ENCODE peak calls at places on chromosomes 11 and 22, in eight cellular contexts. One of them, this sample, is unnamed.

GRCh38 chr11:68413591-68413999 is 47.0 kb upstream of the PPP6R3 start:
- DNase-seq in neural progenitor cell: no peak
- DNase-seq in WERI-Rb-1: no peak
- DNase-seq in adrenal gland: no peak
- DNase-seq in thoracic aorta: no peak
- DNase-seq in fibroblast of the aortic adventitia: no peak
- DNase-seq in GM20000: no peak
- DNase-seq in astrocyte: no peak
- DNase-seq in this sample: no peak

GRCh38 chr22:46057762-46058420 is 80.9 kb upstream of the WNT7B start:
- DNase-seq in thoracic aorta: no peak
- DNase-seq in astrocyte: peak
- DNase-seq in GM20000: peak
- DNase-seq in adrenal gland: peak
- DNase-seq in neural progenitor cell: no peak
- DNase-seq in WERI-Rb-1: no peak
- DNase-seq in fibroblast of the aortic adventitia: peak
- DNase-seq in this sample: peak

GRCh38 chr11:117570701-117571100 is 226.3 kb downstream of the DSCAML1 start:
- DNase-seq in adrenal gland: no peak
- DNase-seq in astrocyte: no peak
- DNase-seq in GM20000: no peak
- DNase-seq in WERI-Rb-1: no peak
- DNase-seq in neural progenitor cell: no peak
- DNase-seq in thoracic aorta: no peak
- DNase-seq in fibroblast of the aortic adventitia: no peak
- DNase-seq in this sample: no peak

GRCh38 chr11:45444796-45445195 is 158.7 kb upstream of the SYT13 start:
- DNase-seq in thoracic aorta: no peak
- DNase-seq in adrenal gland: no peak
- DNase-seq in astrocyte: no peak
- DNase-seq in neural progenitor cell: no peak
- DNase-seq in fibroblast of the aortic adventitia: no peak
- DNase-seq in GM20000: no peak
- DNase-seq in WERI-Rb-1: no peak
- DNase-seq in this sample: peak

GRCh38 chr11:122656073-122656630 is 630 bp downstream of the UBASH3B start:
- DNase-seq in WERI-Rb-1: peak
- DNase-seq in astrocyte: peak
- DNase-seq in neural progenitor cell: peak
- DNase-seq in adrenal gland: peak
- DNase-seq in thoracic aorta: no peak
- DNase-seq in fibroblast of the aortic adventitia: no peak
- DNase-seq in GM20000: peak
- DNase-seq in this sample: peak

GRCh38 chr22:40178417-40179409 is 988 bp downstream of the TNRC6B start:
- DNase-seq in adrenal gland: peak
- DNase-seq in GM20000: no peak
- DNase-seq in fibroblast of the aortic adventitia: peak
- DNase-seq in neural progenitor cell: peak
- DNase-seq in WERI-Rb-1: peak
- DNase-seq in thoracic aorta: no peak
- DNase-seq in astrocyte: peak
- DNase-seq in this sample: peak

GRCh38 chr11:33719587-33719986 is 16.6 kb downstream of the CD59 start:
- DNase-seq in astrocyte: no peak
- DNase-seq in fibroblast of the aortic adventitia: no peak
- DNase-seq in adrenal gland: no peak
- DNase-seq in GM20000: no peak
- DNase-seq in WERI-Rb-1: no peak
- DNase-seq in neural progenitor cell: no peak
- DNase-seq in thoracic aorta: no peak
- DNase-seq in this sample: no peak

GRCh38 chr11:129283141-129283540 is 91.0 kb upstream of the ARHGAP32 start:
- DNase-seq in WERI-Rb-1: no peak
- DNase-seq in thoracic aorta: no peak
- DNase-seq in GM20000: no peak
- DNase-seq in astrocyte: no peak
- DNase-seq in adrenal gland: no peak
- DNase-seq in fibroblast of the aortic adventitia: no peak
- DNase-seq in neural progenitor cell: no peak
- DNase-seq in this sample: no peak

GRCh38 chr11:83827940-83828554 is 541.9 kb upstream of the CCDC90B start:
- DNase-seq in fibroblast of the aortic adventitia: peak
- DNase-seq in neural progenitor cell: peak
- DNase-seq in thoracic aorta: no peak
- DNase-seq in astrocyte: peak
- DNase-seq in adrenal gland: no peak
- DNase-seq in GM20000: peak
- DNase-seq in WERI-Rb-1: peak
- DNase-seq in this sample: no peak

GRCh38 chr22:34395370-34395769 is 475.1 kb upstream of the LARGE1 start:
- DNase-seq in WERI-Rb-1: no peak
- DNase-seq in GM20000: no peak
- DNase-seq in adrenal gland: no peak
- DNase-seq in fibroblast of the aortic adventitia: no peak
- DNase-seq in thoracic aorta: no peak
- DNase-seq in astrocyte: no peak
- DNase-seq in neural progenitor cell: no peak
- DNase-seq in this sample: no peak

GRCh38 chr11:116936754-116937153 is 99.3 kb upstream of the APOA1 start:
- DNase-seq in thoracic aorta: no peak
- DNase-seq in fibroblast of the aortic adventitia: no peak
- DNase-seq in astrocyte: no peak
- DNase-seq in WERI-Rb-1: no peak
- DNase-seq in GM20000: no peak
- DNase-seq in neural progenitor cell: no peak
- DNase-seq in adrenal gland: no peak
- DNase-seq in this sample: no peak

GRCh38 chr11:67240575-67241389 is 25.5 kb upstream of the GRK2 start:
- DNase-seq in fibroblast of the aortic adventitia: peak
- DNase-seq in adrenal gland: peak
- DNase-seq in thoracic aorta: peak
- DNase-seq in GM20000: peak
- DNase-seq in neural progenitor cell: peak
- DNase-seq in WERI-Rb-1: peak
- DNase-seq in astrocyte: peak
- DNase-seq in this sample: peak

GRCh38 chr11:92300871-92301270 is 76.3 kb downstream of the FAT3 start:
- DNase-seq in GM20000: no peak
- DNase-seq in astrocyte: no peak
- DNase-seq in fibroblast of the aortic adventitia: no peak
- DNase-seq in WERI-Rb-1: no peak
- DNase-seq in thoracic aorta: no peak
- DNase-seq in adrenal gland: no peak
- DNase-seq in neural progenitor cell: no peak
- DNase-seq in this sample: no peak

GRCh38 chr11:32279672-32280071 is 155.7 kb downstream of the WT1 start:
- DNase-seq in thoracic aorta: no peak
- DNase-seq in WERI-Rb-1: peak
- DNase-seq in fibroblast of the aortic adventitia: no peak
- DNase-seq in adrenal gland: no peak
- DNase-seq in GM20000: no peak
- DNase-seq in neural progenitor cell: peak
- DNase-seq in astrocyte: no peak
- DNase-seq in this sample: no peak

GRCh38 chr22:45376703-45377102 is 36.7 kb downstream of the SMC1B start:
- DNase-seq in astrocyte: no peak
- DNase-seq in neural progenitor cell: no peak
- DNase-seq in WERI-Rb-1: no peak
- DNase-seq in adrenal gland: peak
- DNase-seq in GM20000: no peak
- DNase-seq in fibroblast of the aortic adventitia: peak
- DNase-seq in thoracic aorta: no peak
- DNase-seq in this sample: no peak

GRCh38 chr11:66546368-66546965 is at the start of gene ACTN3:
- DNase-seq in neural progenitor cell: peak
- DNase-seq in fibroblast of the aortic adventitia: peak
- DNase-seq in WERI-Rb-1: no peak
- DNase-seq in adrenal gland: peak
- DNase-seq in thoracic aorta: no peak
- DNase-seq in GM20000: peak
- DNase-seq in astrocyte: peak
- DNase-seq in this sample: peak

GRCh38 chr11:125223901-125224331 is 59.4 kb downstream of the PKNOX2 start:
- DNase-seq in astrocyte: no peak
- DNase-seq in thoracic aorta: no peak
- DNase-seq in neural progenitor cell: no peak
- DNase-seq in fibroblast of the aortic adventitia: no peak
- DNase-seq in GM20000: no peak
- DNase-seq in adrenal gland: no peak
- DNase-seq in WERI-Rb-1: no peak
- DNase-seq in this sample: no peak

GRCh38 chr11:77147668-77148321 is 19.7 kb downstream of the MYO7A start:
- DNase-seq in fibroblast of the aortic adventitia: no peak
- DNase-seq in adrenal gland: no peak
- DNase-seq in astrocyte: no peak
- DNase-seq in thoracic aorta: no peak
- DNase-seq in GM20000: peak
- DNase-seq in WERI-Rb-1: peak
- DNase-seq in neural progenitor cell: peak
- DNase-seq in this sample: peak

GRCh38 chr11:75468534-75469340 is 35.7 kb upstream of the KLHL35 start:
- DNase-seq in thoracic aorta: peak
- DNase-seq in neural progenitor cell: no peak
- DNase-seq in fibroblast of the aortic adventitia: peak
- DNase-seq in GM20000: no peak
- DNase-seq in astrocyte: peak
- DNase-seq in adrenal gland: peak
- DNase-seq in WERI-Rb-1: peak
- DNase-seq in this sample: no peak

GRCh38 chr11:76615950-76616349 is 54.6 kb downstream of the LRRC32 start:
- DNase-seq in adrenal gland: peak
- DNase-seq in GM20000: no peak
- DNase-seq in astrocyte: peak
- DNase-seq in WERI-Rb-1: no peak
- DNase-seq in fibroblast of the aortic adventitia: peak
- DNase-seq in neural progenitor cell: no peak
- DNase-seq in thoracic aorta: peak
- DNase-seq in this sample: no peak

GRCh38 chr22:45502215-45503070 is at the start of gene FBLN1:
- DNase-seq in thoracic aorta: no peak
- DNase-seq in astrocyte: no peak
- DNase-seq in fibroblast of the aortic adventitia: no peak
- DNase-seq in neural progenitor cell: peak
- DNase-seq in adrenal gland: no peak
- DNase-seq in GM20000: no peak
- DNase-seq in WERI-Rb-1: peak
- DNase-seq in this sample: no peak

GRCh38 chr11:105829084-105829483 is 193.0 kb downstream of the MSANTD4 start:
- DNase-seq in GM20000: peak
- DNase-seq in thoracic aorta: no peak
- DNase-seq in astrocyte: no peak
- DNase-seq in adrenal gland: no peak
- DNase-seq in neural progenitor cell: no peak
- DNase-seq in WERI-Rb-1: no peak
- DNase-seq in fibroblast of the aortic adventitia: no peak
- DNase-seq in this sample: no peak

GRCh38 chr11:134503104-134503503 is 91.1 kb upstream of the B3GAT1 start:
- DNase-seq in GM20000: no peak
- DNase-seq in adrenal gland: no peak
- DNase-seq in astrocyte: no peak
- DNase-seq in thoracic aorta: no peak
- DNase-seq in neural progenitor cell: peak
- DNase-seq in WERI-Rb-1: peak
- DNase-seq in fibroblast of the aortic adventitia: no peak
- DNase-seq in this sample: no peak

GRCh38 chr11:113549611-113550061 is 74.4 kb upstream of the DRD2 start:
- DNase-seq in adrenal gland: no peak
- DNase-seq in fibroblast of the aortic adventitia: no peak
- DNase-seq in GM20000: no peak
- DNase-seq in thoracic aorta: no peak
- DNase-seq in astrocyte: peak
- DNase-seq in WERI-Rb-1: no peak
- DNase-seq in neural progenitor cell: no peak
- DNase-seq in this sample: no peak

GRCh38 chr11:102120437-102120935 is 10.2 kb downstream of the YAP1 start:
- DNase-seq in adrenal gland: no peak
- DNase-seq in astrocyte: no peak
- DNase-seq in neural progenitor cell: no peak
- DNase-seq in GM20000: no peak
- DNase-seq in thoracic aorta: no peak
- DNase-seq in WERI-Rb-1: no peak
- DNase-seq in fibroblast of the aortic adventitia: peak
- DNase-seq in this sample: no peak

DNA sequence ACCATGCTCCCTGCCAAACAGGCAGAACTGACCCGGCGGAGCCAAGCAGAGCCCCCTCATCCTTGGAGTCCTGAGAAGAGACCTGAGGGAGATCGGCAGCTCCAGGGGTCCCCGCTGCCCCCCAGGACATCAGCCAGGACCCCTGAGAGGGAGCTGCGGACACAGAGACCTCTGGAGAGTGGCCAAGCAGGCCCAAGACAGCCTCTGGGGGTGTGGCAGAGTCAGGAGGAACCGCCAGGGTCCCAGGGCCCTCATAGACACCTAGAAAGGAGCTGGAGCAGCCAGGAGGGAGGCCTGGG is 37.5 kb downstream of the TRIOBP start:
- DNase-seq in GM20000: no peak
- DNase-seq in WERI-Rb-1: no peak
- DNase-seq in fibroblast of the aortic adventitia: no peak
- DNase-seq in neural progenitor cell: no peak
- DNase-seq in astrocyte: no peak
- DNase-seq in adrenal gland: no peak
- DNase-seq in thoracic aorta: no peak
- DNase-seq in this sample: no peak
- TF ChIP-seq CTCF in GM20000: no peak
- TF ChIP-seq CTCF in WERI-Rb-1: no peak
- TF ChIP-seq CTCF in fibroblast of the aortic adventitia: no peak
- TF ChIP-seq CTCF in neural progenitor cell: no peak
- TF ChIP-seq CTCF in astrocyte: no peak
- TF ChIP-seq CTCF in adrenal gland: no peak
- TF ChIP-seq CTCF in thoracic aorta: no peak
- TF ChIP-seq CTCF in this sample: no peak

GRCh38 chr11:7467652-7468051 is 17.7 kb upstream of the OLFML1 start:
- DNase-seq in WERI-Rb-1: no peak
- DNase-seq in adrenal gland: no peak
- DNase-seq in astrocyte: no peak
- DNase-seq in neural progenitor cell: no peak
- DNase-seq in thoracic aorta: no peak
- DNase-seq in fibroblast of the aortic adventitia: no peak
- DNase-seq in GM20000: peak
- DNase-seq in this sample: peak
- TF ChIP-seq CTCF in WERI-Rb-1: no peak
- TF ChIP-seq CTCF in adrenal gland: no peak
- TF ChIP-seq CTCF in astrocyte: no peak
- TF ChIP-seq CTCF in neural progenitor cell: no peak
- TF ChIP-seq CTCF in thoracic aorta: no peak
- TF ChIP-seq CTCF in fibroblast of the aortic adventitia: no peak
- TF ChIP-seq CTCF in GM20000: no peak
- TF ChIP-seq CTCF in this sample: no peak

GRCh38 chr22:28951969-28952521 is 68.7 kb downstream of the ZNRF3 start:
- DNase-seq in fibroblast of the aortic adventitia: peak
- DNase-seq in thoracic aorta: no peak
- DNase-seq in astrocyte: peak
- DNase-seq in GM20000: no peak
- DNase-seq in WERI-Rb-1: peak
- DNase-seq in neural progenitor cell: peak
- DNase-seq in adrenal gland: peak
- DNase-seq in this sample: no peak
- TF ChIP-seq CTCF in fibroblast of the aortic adventitia: peak
- TF ChIP-seq CTCF in thoracic aorta: no peak
- TF ChIP-seq CTCF in astrocyte: no peak
- TF ChIP-seq CTCF in GM20000: no peak
- TF ChIP-seq CTCF in WERI-Rb-1: peak
- TF ChIP-seq CTCF in neural progenitor cell: peak
- TF ChIP-seq CTCF in adrenal gland: peak
- TF ChIP-seq CTCF in this sample: no peak

GRCh38 chr11:12236744-12237101 is 126.3 kb downstream of the MICAL2 start:
- DNase-seq in WERI-Rb-1: no peak
- DNase-seq in neural progenitor cell: no peak
- DNase-seq in GM20000: no peak
- DNase-seq in adrenal gland: no peak
- DNase-seq in thoracic aorta: no peak
- DNase-seq in fibroblast of the aortic adventitia: no peak
- DNase-seq in astrocyte: no peak
- DNase-seq in this sample: no peak
- TF ChIP-seq CTCF in WERI-Rb-1: no peak
- TF ChIP-seq CTCF in neural progenitor cell: no peak
- TF ChIP-seq CTCF in GM20000: no peak
- TF ChIP-seq CTCF in adrenal gland: peak
- TF ChIP-seq CTCF in thoracic aorta: no peak
- TF ChIP-seq CTCF in fibroblast of the aortic adventitia: no peak
- TF ChIP-seq CTCF in astrocyte: no peak
- TF ChIP-seq CTCF in this sample: peak